ENCODE peak calls at places on chromosomes 5 and 9, in seven cellular contexts. X is omental fat pad; E is heart right ventricle; S is fibroblast of lung; R is colonic mucosa; L is CD4-positive, alpha-beta T cell; T is cardiac fibroblast. C is an unnamed sample.

GRCh38 chr5:165360366-165361142 is 1855.1 kb downstream of the MAT2B start:
- DNase-seq in X (no peak), E (no peak), S (no peak), R (no peak), L (no peak), T (no peak), C (no peak)

GRCh38 chr5:113371788-113372196 is 63.0 kb downstream of the TSSK1B start:
- DNase-seq in X (no peak), E (no peak), S (no peak), R (no peak), L (no peak), T (peak), C (no peak)

GRCh38 chr5:140381972-140382371 is 19.7 kb upstream of the ANKHD1 start:
- DNase-seq in X (no peak), E (no peak), S (no peak), R (no peak), L (no peak), T (no peak), C (no peak)

GRCh38 chr9:128632486-128632885 is 24.2 kb downstream of the DYNC2I2 start:
- DNase-seq in X (no peak), E (no peak), S (no peak), R (no peak), L (no peak), T (no peak), C (no peak)

GRCh38 chr9:101455656-101456235 is 20.2 kb upstream of the ALDOB start:
- DNase-seq in X (no peak), E (no peak), S (peak), R (no peak), L (no peak), T (peak), C (no peak)

GRCh38 chr5:10329808-10330481 is 22.2 kb upstream of the CMBL start:
- DNase-seq in X (no peak), E (peak), S (peak), R (peak), L (no peak), T (peak), C (peak)

GRCh38 chr5:137570070-137570469 is 70.9 kb upstream of the SPOCK1 start:
- DNase-seq in X (no peak), E (no peak), S (no peak), R (no peak), L (no peak), T (no peak), C (no peak)

GRCh38 chr9:105901514-105902109 is 207.3 kb downstream of the TMEM38B start:
- DNase-seq in X (no peak), E (peak), S (peak), R (no peak), L (no peak), T (peak), C (peak)

GRCh38 chr5:121691478-121691877 is 160.2 kb upstream of the FTMT start:
- DNase-seq in X (no peak), E (no peak), S (peak), R (no peak), L (no peak), T (peak), C (peak)

GRCh38 chr9:137269231-137269772 is 8.2 kb upstream of the TOR4A start:
- DNase-seq in X (no peak), E (peak), S (peak), R (peak), L (no peak), T (no peak), C (peak)

GRCh38 chr5:103475629-103476240 is 86.9 kb downstream of the NUDT12 start:
- DNase-seq in X (no peak), E (no peak), S (peak), R (no peak), L (no peak), T (peak), C (peak)

GRCh38 chr9:24590432-24590831 is 44.7 kb upstream of the IZUMO3 start:
- DNase-seq in X (no peak), E (no peak), S (no peak), R (no peak), L (no peak), T (no peak), C (peak)

GRCh38 chr9:18775969-18776368 is 257.0 kb downstream of the SAXO1 start:
- DNase-seq in X (no peak), E (no peak), S (no peak), R (no peak), L (no peak), T (no peak), C (no peak)

GRCh38 chr9:127351182-127352166 is 45.5 kb upstream of the SLC2A8 start:
- DNase-seq in X (no peak), E (no peak), S (no peak), R (no peak), L (no peak), T (no peak), C (no peak)

GRCh38 chr9:127349483-127350127 is 47.4 kb upstream of the SLC2A8 start:
- DNase-seq in X (no peak), E (peak), S (no peak), R (no peak), L (no peak), T (no peak), C (no peak)

GRCh38 chr9:127346584-127346983 is 50.4 kb upstream of the SLC2A8 start:
- DNase-seq in X (no peak), E (no peak), S (no peak), R (no peak), L (no peak), T (no peak), C (no peak)

GRCh38 chr9:127345566-127345965 is 51.4 kb upstream of the SLC2A8 start:
- DNase-seq in X (no peak), E (no peak), S (no peak), R (no peak), L (no peak), T (no peak), C (no peak)

DNA sequence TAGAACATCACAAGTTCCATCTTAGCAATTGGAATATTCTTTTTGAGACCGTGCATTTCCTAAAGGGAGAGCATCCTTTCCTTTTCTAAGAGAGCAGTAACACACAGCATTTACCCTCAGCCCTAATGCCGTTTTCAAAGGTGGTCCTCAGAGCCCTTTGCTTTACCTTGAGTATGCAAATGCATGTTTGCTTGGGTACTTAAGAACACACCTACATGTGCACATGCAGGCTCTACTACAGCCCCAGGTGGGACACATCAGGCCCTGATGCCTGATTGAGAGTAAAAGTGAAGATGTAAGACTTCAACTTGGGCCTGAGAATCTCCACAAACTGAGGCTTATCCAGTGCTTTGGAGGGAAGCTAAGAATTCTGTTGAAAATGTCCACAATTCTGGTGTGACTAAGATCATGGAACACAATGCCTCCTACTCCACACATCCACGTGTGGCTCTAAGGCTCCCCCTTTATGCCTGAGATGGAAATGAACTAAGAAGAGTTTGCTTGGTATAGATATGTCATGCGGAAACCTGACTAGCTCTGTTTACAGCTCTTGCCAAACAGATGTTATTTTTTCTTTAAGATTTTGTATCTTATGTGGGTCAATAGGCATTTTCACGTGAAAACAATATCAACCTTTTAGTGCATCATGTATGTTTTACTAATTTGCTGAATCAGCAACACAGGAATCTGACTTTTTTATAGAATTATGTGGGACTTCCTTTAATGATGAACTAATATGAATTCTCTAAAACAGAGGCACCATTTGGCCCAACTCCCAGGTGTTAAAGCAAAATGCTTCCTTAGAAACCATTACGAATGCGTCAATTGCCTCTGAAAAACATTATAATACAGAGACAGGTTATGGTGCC is 48.9 kb upstream of the SLC2A8 start:
- DNase-seq in X (no peak), E (peak), S (peak), R (no peak), L (no peak), T (peak), C (peak)
- TF ChIP-seq CTCF in X (no peak), E (peak), S (peak), R (no peak), L (no peak), T (peak), C (peak)

DNA sequence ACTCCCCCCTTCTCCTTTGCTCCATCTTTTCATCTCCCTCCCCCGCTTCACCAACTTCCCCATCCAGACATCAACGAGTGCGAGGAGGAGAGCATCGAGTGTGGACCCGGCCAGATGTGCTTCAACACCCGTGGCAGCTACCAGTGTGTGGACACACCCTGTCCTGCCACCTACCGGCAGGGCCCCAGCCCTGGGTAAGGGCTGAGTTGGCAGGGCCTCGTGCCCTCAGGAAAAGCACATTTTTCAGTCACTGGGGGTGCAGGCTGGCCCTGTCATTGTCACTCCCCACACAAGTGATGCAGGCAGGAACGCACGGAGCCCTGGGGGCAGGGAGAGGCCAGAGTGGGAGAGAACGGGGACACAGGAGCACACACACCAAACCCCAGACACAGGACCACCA is 12.4 kb upstream of the ASS1 start:
- DNase-seq in X (no peak), E (no peak), S (no peak), R (no peak), L (no peak), T (no peak), C (peak)
- TF ChIP-seq CTCF in X (no peak), E (no peak), S (no peak), R (peak), L (no peak), T (no peak), C (peak)

GRCh38 chr5:170103447-170103846 is 2.2 kb upstream of the FOXI1 start:
- DNase-seq in X (no peak), E (no peak), S (no peak), R (no peak), L (no peak), T (no peak), C (no peak)
- TF ChIP-seq CTCF in X (no peak), E (no peak), S (no peak), R (no peak), L (no peak), T (no peak), C (no peak)

GRCh38 chr5:105685884-105686283 is 1984.9 kb downstream of the EFNA5 start:
- DNase-seq in X (no peak), E (no peak), S (no peak), R (no peak), L (no peak), T (no peak), C (no peak)

GRCh38 chr5:105677291-105677690 is 1993.4 kb downstream of the EFNA5 start:
- DNase-seq in X (no peak), E (no peak), S (peak), R (no peak), L (no peak), T (peak), C (peak)

GRCh38 chr5:105684799-105685198 is 1985.9 kb downstream of the EFNA5 start:
- DNase-seq in X (no peak), E (no peak), S (no peak), R (no peak), L (no peak), T (no peak), C (no peak)

DNA sequence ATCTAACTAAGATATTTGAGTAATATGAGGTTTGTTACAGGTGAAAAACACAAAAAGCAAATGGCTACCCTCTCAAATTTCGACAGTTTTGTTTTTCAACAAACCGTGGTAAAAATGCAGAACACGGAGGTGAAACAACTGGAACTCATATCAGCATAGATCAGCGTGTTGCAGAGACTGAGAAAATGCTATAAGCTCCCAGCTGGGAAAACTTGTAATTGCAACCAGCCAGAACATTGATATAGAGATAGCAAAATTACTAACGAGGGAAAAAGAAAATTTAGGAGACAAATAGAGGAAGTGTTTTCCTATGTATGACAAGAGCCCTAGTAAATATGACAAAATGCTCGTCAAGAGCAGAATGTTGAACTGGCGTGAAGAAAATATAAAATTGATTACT is 1989.9 kb downstream of the EFNA5 start:
- DNase-seq in X (no peak), E (no peak), S (no peak), R (no peak), L (no peak), T (no peak), C (no peak)
- TF ChIP-seq CTCF in X (no peak), E (no peak), S (no peak), R (no peak), L (no peak), T (no peak), C (no peak)

GRCh38 chr5:80919678-80920196 is 40.4 kb upstream of the RASGRF2 start:
- DNase-seq in X (no peak), E (no peak), S (peak), R (no peak), L (no peak), T (no peak), C (no peak)
- TF ChIP-seq CTCF in X (no peak), E (no peak), S (no peak), R (no peak), L (no peak), T (no peak), C (no peak)

DNA sequence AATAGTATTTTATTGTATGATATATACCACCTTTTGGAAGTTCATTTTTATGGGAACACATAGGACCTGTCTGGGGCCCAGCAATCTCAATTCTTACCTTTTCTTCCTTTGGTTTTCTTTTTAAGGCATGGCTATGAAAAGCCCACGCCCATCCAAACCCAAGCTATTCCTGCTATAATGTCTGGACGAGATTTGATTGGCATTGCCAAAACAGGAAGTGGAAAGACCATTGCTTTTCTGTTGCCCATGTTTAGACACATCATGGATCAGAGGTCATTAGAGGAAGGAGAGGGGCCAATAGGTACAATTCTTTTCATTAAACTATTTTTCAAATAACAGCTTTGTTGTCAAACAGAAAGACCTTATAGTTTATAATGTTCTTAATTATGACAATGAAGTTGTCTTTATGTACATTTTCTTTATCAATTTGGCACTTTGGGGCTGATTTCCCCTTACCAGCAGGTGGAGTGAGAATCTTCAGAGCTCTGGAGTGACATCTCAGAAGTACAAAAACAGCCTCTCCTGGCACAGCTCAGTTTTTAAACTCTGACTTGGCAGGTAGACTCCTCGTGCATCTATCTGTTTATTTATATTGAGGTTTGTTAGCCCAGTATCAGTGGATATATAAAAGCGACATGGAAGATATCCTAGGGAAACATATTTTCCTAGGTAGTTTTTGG is 25.8 kb downstream of the DDX46 start:
- DNase-seq in X (no peak), E (no peak), S (peak), R (no peak), L (no peak), T (no peak), C (peak)
- TF ChIP-seq CTCF in X (no peak), E (no peak), S (peak), R (no peak), L (peak), T (peak), C (no peak)